ENCODE peak calls at places on chromosomes 6 and 20, in four cellular contexts. C, J, O and F are unnamed samples.
A peak's percentile ranks its signal among the peaks of the same experiment; 100 is the strongest.

GRCh38 chr6:97053643-97054411 is 129.3 kb downstream of the KLHL32 start:
- DNase-seq in C (no peak), J (peak; percentile 26), O (no peak), F (no peak)

GRCh38 chr6:16163535-16164300 is 34.8 kb downstream of the MYLIP start:
- DNase-seq in C (no peak), J (no peak), O (peak; percentile 36), F (no peak)

GRCh38 chr20:35840403-35840802 is 68.6 kb downstream of the PHF20 start:
- DNase-seq in C (no peak), J (peak; percentile 69), O (no peak), F (no peak)

GRCh38 chr20:45897692-45898091 is 6.6 kb downstream of the CTSA start:
- DNase-seq in C (no peak), J (no peak), O (no peak), F (no peak)

GRCh38 chr6:41446907-41447545 is 99.2 kb upstream of the FOXP4 start:
- DNase-seq in C (no peak), J (no peak), O (no peak), F (no peak)

GRCh38 chr6:150290429-150290828 is 78.4 kb upstream of the IYD start:
- DNase-seq in C (no peak), J (no peak), O (no peak), F (no peak)

GRCh38 chr20:63740501-63741353 is 1.2 kb downstream of the SLC2A4RG start:
- DNase-seq in C (peak; percentile 86), J (peak; percentile 95), O (peak; percentile 100), F (peak; percentile 75)

GRCh38 chr20:50216543-50217206 is 26.0 kb downstream of the CEBPB start:
- DNase-seq in C (no peak), J (no peak), O (no peak), F (no peak)

GRCh38 chr20:63635431-63636141 is 8.7 kb upstream of the GMEB2 start:
- DNase-seq in C (no peak), J (no peak), O (no peak), F (no peak)

GRCh38 chr6:151630991-151631655 is 137.3 kb downstream of the CCDC170 start:
- DNase-seq in C (no peak), J (no peak), O (no peak), F (no peak)